ENCODE peak calls at places on chromosome 18, in nine cellular contexts. One of them, this sample, is unnamed.

GRCh38 chr18:67081866-67082265 is 434.7 kb downstream of the DSEL start:
- DNase-seq in cardiac fibroblast: no peak
- DNase-seq in iPS-NIHi11: no peak
- DNase-seq in amygdala: no peak
- DNase-seq in type B pancreatic cell: no peak
- DNase-seq in neural crest cell: no peak
- DNase-seq in KG1: no peak
- DNase-seq in substantia nigra: no peak
- DNase-seq in activated T-cell treated with anti-CD3 and anti-CD28 coated beads, Interleukin-2, amount 50 U/mL, for 1 hour: no peak
- DNase-seq in this sample: no peak

GRCh38 chr18:46761054-46761769 is 4.4 kb upstream of the ST8SIA5 start:
- DNase-seq in iPS-NIHi11: no peak
- DNase-seq in substantia nigra: no peak
- DNase-seq in KG1: no peak
- DNase-seq in activated T-cell treated with anti-CD3 and anti-CD28 coated beads, Interleukin-2, amount 50 U/mL, for 1 hour: no peak
- DNase-seq in neural crest cell: no peak
- DNase-seq in amygdala: no peak
- DNase-seq in cardiac fibroblast: no peak
- DNase-seq in type B pancreatic cell: no peak
- DNase-seq in this sample: no peak

GRCh38 chr18:12990128-12990485 is 1.1 kb upstream of the CEP192 start:
- DNase-seq in substantia nigra: no peak
- DNase-seq in amygdala: no peak
- DNase-seq in activated T-cell treated with anti-CD3 and anti-CD28 coated beads, Interleukin-2, amount 50 U/mL, for 1 hour: no peak
- DNase-seq in cardiac fibroblast: no peak
- DNase-seq in iPS-NIHi11: no peak
- DNase-seq in neural crest cell: no peak
- DNase-seq in type B pancreatic cell: no peak
- DNase-seq in KG1: no peak
- DNase-seq in this sample: no peak

GRCh38 chr18:22556271-22556990 is 138.7 kb upstream of the CTAGE1 start:
- DNase-seq in activated T-cell treated with anti-CD3 and anti-CD28 coated beads, Interleukin-2, amount 50 U/mL, for 1 hour: no peak
- DNase-seq in amygdala: no peak
- DNase-seq in substantia nigra: no peak
- DNase-seq in neural crest cell: no peak
- DNase-seq in KG1: no peak
- DNase-seq in cardiac fibroblast: peak
- DNase-seq in type B pancreatic cell: no peak
- DNase-seq in iPS-NIHi11: no peak
- DNase-seq in this sample: no peak

GRCh38 chr18:50819027-50819726 is 639 bp downstream of the MRO start:
- DNase-seq in activated T-cell treated with anti-CD3 and anti-CD28 coated beads, Interleukin-2, amount 50 U/mL, for 1 hour: no peak
- DNase-seq in iPS-NIHi11: peak
- DNase-seq in neural crest cell: peak
- DNase-seq in amygdala: no peak
- DNase-seq in KG1: no peak
- DNase-seq in type B pancreatic cell: no peak
- DNase-seq in substantia nigra: no peak
- DNase-seq in cardiac fibroblast: peak
- DNase-seq in this sample: peak

GRCh38 chr18:25176516-25177042 is 175.4 kb downstream of the ZNF521 start:
- DNase-seq in neural crest cell: no peak
- DNase-seq in amygdala: no peak
- DNase-seq in activated T-cell treated with anti-CD3 and anti-CD28 coated beads, Interleukin-2, amount 50 U/mL, for 1 hour: no peak
- DNase-seq in substantia nigra: no peak
- DNase-seq in KG1: no peak
- DNase-seq in cardiac fibroblast: no peak
- DNase-seq in type B pancreatic cell: no peak
- DNase-seq in iPS-NIHi11: no peak
- DNase-seq in this sample: no peak

GRCh38 chr18:832085-832681 is 20.1 kb upstream of the YES1 start:
- DNase-seq in amygdala: no peak
- DNase-seq in cardiac fibroblast: no peak
- DNase-seq in activated T-cell treated with anti-CD3 and anti-CD28 coated beads, Interleukin-2, amount 50 U/mL, for 1 hour: peak
- DNase-seq in neural crest cell: no peak
- DNase-seq in KG1: no peak
- DNase-seq in type B pancreatic cell: peak
- DNase-seq in iPS-NIHi11: peak
- DNase-seq in substantia nigra: no peak
- DNase-seq in this sample: no peak

GRCh38 chr18:64403784-64404498 is 255.1 kb upstream of the LINC00305 start:
- DNase-seq in iPS-NIHi11: no peak
- DNase-seq in amygdala: no peak
- DNase-seq in activated T-cell treated with anti-CD3 and anti-CD28 coated beads, Interleukin-2, amount 50 U/mL, for 1 hour: no peak
- DNase-seq in KG1: no peak
- DNase-seq in substantia nigra: no peak
- DNase-seq in neural crest cell: no peak
- DNase-seq in type B pancreatic cell: no peak
- DNase-seq in cardiac fibroblast: no peak
- DNase-seq in this sample: no peak

GRCh38 chr18:47881752-47882455 is 48.6 kb downstream of the SMAD2 start:
- DNase-seq in neural crest cell: no peak
- DNase-seq in substantia nigra: no peak
- DNase-seq in iPS-NIHi11: no peak
- DNase-seq in activated T-cell treated with anti-CD3 and anti-CD28 coated beads, Interleukin-2, amount 50 U/mL, for 1 hour: no peak
- DNase-seq in amygdala: no peak
- DNase-seq in cardiac fibroblast: peak
- DNase-seq in type B pancreatic cell: no peak
- DNase-seq in KG1: no peak
- DNase-seq in this sample: no peak

GRCh38 chr18:10400534-10400933 is 53.9 kb upstream of the APCDD1 start:
- DNase-seq in cardiac fibroblast: no peak
- DNase-seq in KG1: no peak
- DNase-seq in neural crest cell: no peak
- DNase-seq in iPS-NIHi11: no peak
- DNase-seq in type B pancreatic cell: no peak
- DNase-seq in activated T-cell treated with anti-CD3 and anti-CD28 coated beads, Interleukin-2, amount 50 U/mL, for 1 hour: no peak
- DNase-seq in amygdala: no peak
- DNase-seq in substantia nigra: no peak
- DNase-seq in this sample: no peak

GRCh38 chr18:10374195-10374594 is 80.2 kb upstream of the APCDD1 start:
- DNase-seq in activated T-cell treated with anti-CD3 and anti-CD28 coated beads, Interleukin-2, amount 50 U/mL, for 1 hour: no peak
- DNase-seq in type B pancreatic cell: no peak
- DNase-seq in neural crest cell: no peak
- DNase-seq in amygdala: no peak
- DNase-seq in iPS-NIHi11: no peak
- DNase-seq in KG1: no peak
- DNase-seq in substantia nigra: no peak
- DNase-seq in cardiac fibroblast: no peak
- DNase-seq in this sample: no peak

This sample was measured in putamen.